ENCODE peak calls at places on chromosomes 5 and 9, in four cellular contexts. J is DND-41, N is astrocyte, H is HCT116. Q is an unnamed sample.

GRCh38 chr5:122498163-122498562 is 186.1 kb downstream of the SNCAIP start:
- DNase-seq in J (no peak), N (no peak), H (no peak), Q (no peak)

GRCh38 chr5:149205625-149206523 is 64.6 kb downstream of the ABLIM3 start:
- DNase-seq in J (no peak), N (peak; percentile 88), H (no peak), Q (no peak)

GRCh38 chr5:132668706-132669454 is 4.9 kb upstream of the IL4 start:
- DNase-seq in J (no peak), N (no peak), H (no peak), Q (no peak)

GRCh38 chr5:126544087-126544740 is 50.8 kb downstream of the ALDH7A1 start:
- DNase-seq in J (peak; percentile 32), N (no peak), H (peak; percentile 19), Q (no peak)

GRCh38 chr5:142095651-142096330 is 12.8 kb upstream of the NDFIP1 start:
- DNase-seq in J (peak; percentile 67), N (no peak), H (no peak), Q (no peak)

GRCh38 chr5:54873696-54874095 is 111.7 kb downstream of the ESM1 start:
- DNase-seq in J (no peak), N (peak; percentile 56), H (no peak), Q (no peak)

GRCh38 chr5:169071-169727 is 22.1 kb upstream of the LRRC14B start:
- DNase-seq in J (no peak), N (peak; percentile 91), H (no peak), Q (no peak)

GRCh38 chr9:37040508-37041127 is 6.5 kb upstream of the PAX5 start:
- DNase-seq in J (no peak), N (no peak), H (no peak), Q (no peak)

GRCh38 chr5:150138551-150139265 is 16.9 kb downstream of the PDGFRB start:
- DNase-seq in J (no peak), N (peak; percentile 94), H (no peak), Q (no peak)

GRCh38 chr5:90941002-90941720 is 382.6 kb downstream of the ADGRV1 start:
- DNase-seq in J (no peak), N (no peak), H (no peak), Q (no peak)

GRCh38 chr5:142356318-142356715 is 31.5 kb upstream of the SPRY4 start:
- DNase-seq in J (no peak), N (peak; percentile 58), H (no peak), Q (peak; percentile 63)

GRCh38 chr9:76560481-76560891 is 101.5 kb downstream of the GCNT1 start:
- DNase-seq in J (no peak), N (peak; percentile 76), H (no peak), Q (no peak)

GRCh38 chr9:109101810-109102209 is 17.9 kb downstream of the TMEM245 start:
- DNase-seq in J (peak; percentile 23), N (peak; percentile 97), H (peak; percentile 27), Q (no peak)
- H3K4me3 ChIP-seq in J (peak overlapping the region; percentile 45), N (no peak overlapping the region), H (no peak overlapping the region), Q (no peak overlapping the region)

GRCh38 chr9:123455187-123455586 is 99.2 kb downstream of the CRB2 start:
- DNase-seq in J (no peak), N (no peak), H (no peak), Q (no peak)
- H3K9ac ChIP-seq in J (no peak overlapping the region), N (no peak overlapping the region), H (no peak overlapping the region), Q (no peak overlapping the region)

DNA sequence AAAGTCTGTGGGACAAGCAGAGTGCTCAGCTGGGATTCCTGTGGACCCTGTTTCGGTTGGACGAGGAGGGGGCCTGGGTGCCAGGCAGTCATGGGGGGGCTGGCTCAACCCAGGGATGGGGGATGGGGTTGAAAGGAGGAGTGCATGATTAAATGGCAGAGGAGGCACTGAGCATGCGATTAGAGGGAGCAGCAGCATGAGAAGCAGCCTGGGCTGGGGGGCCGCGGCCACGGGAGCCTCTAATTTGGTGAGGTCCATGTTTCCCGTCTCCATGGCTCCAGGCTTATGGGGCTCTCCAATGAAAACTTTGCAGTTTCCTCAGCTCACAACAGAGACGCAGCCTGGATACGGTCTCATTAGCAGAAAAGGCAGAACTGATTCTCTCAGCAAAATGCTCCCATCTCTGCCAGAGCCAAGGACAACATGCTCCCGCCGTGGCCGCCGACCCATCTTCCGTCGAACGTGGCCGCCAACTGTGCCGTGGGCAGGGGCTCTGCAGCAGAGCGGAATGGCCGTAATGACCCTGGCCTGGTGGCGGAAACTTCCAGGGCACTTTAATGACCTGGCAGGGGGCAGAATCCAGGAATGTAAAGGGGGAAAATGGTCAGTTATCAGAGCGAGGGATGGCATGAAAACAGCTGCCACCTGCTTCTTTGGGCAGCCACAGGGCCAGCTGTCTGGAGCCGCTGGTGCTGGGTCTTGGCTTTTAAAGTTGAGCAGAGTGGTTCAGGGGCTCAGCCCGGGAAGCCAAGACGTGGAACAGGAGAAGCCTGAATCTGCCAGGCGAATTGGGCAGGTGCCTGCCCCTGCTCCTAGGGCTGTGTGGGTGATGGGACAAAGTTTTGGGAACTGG is 76.4 kb downstream of the COL5A1 start:
- DNase-seq in J (no peak), N (no peak), H (no peak), Q (no peak)
- H3K4me3 ChIP-seq in J (no peak overlapping the region), N (no peak overlapping the region), H (no peak overlapping the region), Q (no peak overlapping the region)

GRCh38 chr9:131396626-131397025 is 2.7 kb downstream of the PRRC2B start:
- DNase-seq in J (no peak), N (no peak), H (no peak), Q (no peak)
- H3K9ac ChIP-seq in J (peak overlapping the region; percentile 34), N (peak overlapping the region; percentile 96), H (peak overlapping the region; percentile 20), Q (peak overlapping the region; percentile 64)

GRCh38 chr9:122162415-122162814 is 2.7 kb downstream of the MORN5 start:
- DNase-seq in J (no peak), N (no peak), H (no peak), Q (no peak)

GRCh38 chr9:122159026-122159924 is at the start of the genes MORN5 and NDUFA8:
- DNase-seq in J (peak; percentile 93), N (peak; percentile 82), H (peak; percentile 94), Q (peak; percentile 90)

GRCh38 chr9:122159925-122160246 is 178 bp downstream of the MORN5 start:
- DNase-seq in J (no peak), N (no peak), H (no peak), Q (no peak)

DNA sequence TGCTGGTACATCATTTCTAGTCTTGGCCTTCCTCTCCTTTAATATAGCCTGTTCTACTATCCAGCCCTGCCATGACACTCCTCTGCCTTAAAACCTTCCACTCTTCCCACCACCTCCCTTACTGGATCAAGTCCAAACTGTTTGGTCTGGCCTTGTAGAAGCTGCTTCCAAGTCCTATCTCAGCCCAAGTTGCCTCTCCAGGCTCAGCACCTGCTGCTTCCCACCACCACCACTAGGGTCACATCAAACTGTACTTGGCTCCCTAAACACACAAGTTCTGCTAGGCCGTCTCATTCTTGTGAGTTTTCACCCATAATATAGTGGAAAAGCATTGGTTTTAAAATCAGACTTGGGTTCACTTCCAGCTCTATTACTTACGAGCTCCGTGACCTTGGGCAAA is 1.4 kb downstream of the NDUFA8 start:
- DNase-seq in J (peak; percentile 47), N (peak; percentile 31), H (peak; percentile 70), Q (no peak)
- H3K4me3 ChIP-seq in J (peak overlapping the region; percentile 25), N (no peak overlapping the region), H (no peak overlapping the region), Q (peak overlapping the region; percentile 34)

DNA sequence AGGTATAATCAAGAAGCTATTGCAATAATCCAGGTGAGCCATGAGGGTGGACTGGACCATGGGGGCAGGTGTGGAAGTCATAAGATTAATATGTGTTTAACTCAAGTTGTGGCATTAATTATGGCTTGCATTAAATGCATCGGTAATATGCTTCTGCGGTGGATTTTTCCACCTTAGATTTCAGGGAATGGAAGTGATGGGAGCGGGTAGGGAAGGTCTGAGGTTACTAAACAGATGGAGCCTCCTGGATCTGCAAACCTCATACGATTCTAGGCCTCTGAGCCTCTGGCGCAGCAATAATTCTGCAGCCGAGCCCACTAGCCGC is 286 bp upstream of the ZNF483 start:
- DNase-seq in J (no peak), N (no peak), H (no peak), Q (no peak)
- H3K9ac ChIP-seq in J (no peak overlapping the region), N (no peak overlapping the region), H (peak overlapping the region; percentile 69), Q (peak overlapping the region; percentile 12)

Q was measured in SK-N-MC.